ENCODE peak calls at places on chromosomes 16 and 17, in five cellular contexts. Y is tibial nerve, A is memory B cell, K is PC-3, T is NCI-H1694 treated with DMSO at 0.1 percent for 48 hours. V is an unnamed sample.

GRCh38 chr17:9252525-9252924 is 231.2 kb downstream of the NTN1 start:
- DNase-seq in Y (no peak), T (no peak), A (no peak), K (no peak), V (no peak)

GRCh38 chr17:44093231-44093900 is 22.8 kb downstream of the G6PC3 start:
- DNase-seq in K (no peak), Y (no peak), A (no peak), T (peak; percentile 60), V (no peak)

GRCh38 chr16:13911306-13911705 is 8.6 kb upstream of the ERCC4 start:
- DNase-seq in K (no peak), Y (no peak), T (no peak), A (no peak), V (no peak)

GRCh38 chr17:49193513-49194296 is 16.7 kb downstream of the GNGT2 start:
- DNase-seq in K (peak; percentile 74), T (peak; percentile 12), A (peak; percentile 52), Y (peak; percentile 62), V (peak; percentile 86)

GRCh38 chr16:73565263-73565662 is 517.3 kb upstream of the ZFHX3 start:
- DNase-seq in Y (no peak), K (peak; percentile 37), T (no peak), A (no peak), V (no peak)

GRCh38 chr17:79936661-79937434 is 97.6 kb upstream of the CBX4 start:
- DNase-seq in T (no peak), K (no peak), A (no peak), Y (no peak), V (no peak)

GRCh38 chr17:59219992-59220327 is 351 bp upstream of the GDPD1 start:
- DNase-seq in K (no peak), Y (no peak), A (no peak), T (no peak), V (no peak)

GRCh38 chr16:57373117-57373947 is 1.0 kb downstream of the CX3CL1 start:
- DNase-seq in A (no peak), T (no peak), K (no peak), Y (no peak), V (peak; percentile 88)

GRCh38 chr16:71441348-71441781 is 489 bp downstream of the TLE7 start:
- DNase-seq in K (no peak), A (no peak), T (no peak), Y (no peak), V (no peak)

GRCh38 chr16:70676571-70677498 is 9.0 kb downstream of the MTSS2 start:
- DNase-seq in T (no peak), Y (no peak), K (no peak), A (no peak), V (no peak)

GRCh38 chr17:16001498-16001897 is 1.9 kb downstream of the TTC19 start:
- DNase-seq in Y (no peak), T (no peak), K (peak; percentile 68), A (no peak), V (no peak)

GRCh38 chr16:56793504-56793903 is 63.6 kb downstream of the NUP93 start:
- DNase-seq in A (no peak), Y (no peak), T (no peak), K (peak; percentile 40), V (no peak)

GRCh38 chr16:13036600-13036999 is 135.2 kb downstream of the SHISA9 start:
- DNase-seq in T (no peak), K (peak; percentile 44), Y (peak; percentile 36), A (no peak), V (peak; percentile 61)